ENCODE peak calls at places on chromosomes 6 and 20, in nine cellular contexts. I is left ventricle myocardium inferior; G is endodermal cell; X is fibroblast of lung; K is heart right ventricle; T is spleen; Q is HCT116; D is CD8-positive, alpha-beta T cell; H is neural progenitor cell. Z is an unnamed sample.

GRCh38 chr20:50399917-50400704 is 110.1 kb upstream of the PTPN1 start:
- DNase-seq in X (peak), K (no peak), Q (no peak), T (no peak), I (no peak), H (peak), D (no peak), G (peak), Z (no peak)

GRCh38 chr6:165308926-165309731 is at the start of gene C6orf118:
- DNase-seq in T (no peak), Q (no peak), G (peak), D (no peak), H (peak), X (peak), I (peak), K (peak), Z (peak)

GRCh38 chr20:44461142-44461802 is 14.4 kb upstream of the TTPAL start:
- DNase-seq in I (no peak), G (no peak), H (no peak), T (no peak), D (no peak), K (no peak), Q (no peak), X (no peak), Z (no peak)

GRCh38 chr6:21856844-21857243 is 263.3 kb downstream of the SOX4 start:
- DNase-seq in G (no peak), D (no peak), H (no peak), T (no peak), Q (no peak), X (peak), I (no peak), K (no peak), Z (peak)

GRCh38 chr6:122184260-122184934 is 215.1 kb upstream of the HSF2 start:
- DNase-seq in H (peak), X (peak), D (no peak), K (no peak), I (no peak), G (no peak), Q (peak), T (no peak), Z (peak)

GRCh38 chr20:48131581-48131980 is 346.3 kb upstream of the SULF2 start:
- DNase-seq in Q (no peak), I (no peak), H (no peak), K (no peak), T (no peak), G (no peak), X (no peak), D (no peak), Z (no peak)

GRCh38 chr6:40340196-40340595 is 247.0 kb downstream of the LRFN2 start:
- DNase-seq in K (no peak), H (no peak), I (no peak), X (no peak), Q (no peak), T (no peak), D (no peak), G (no peak), Z (no peak)

GRCh38 chr6:89829591-89830384 is at the start of gene CASP8AP2:
- DNase-seq in I (peak), G (peak), D (peak), Q (peak), X (peak), K (peak), H (peak), T (peak), Z (peak)

GRCh38 chr6:100620085-100620484 is 155.4 kb upstream of the SIM1 start:
- DNase-seq in K (no peak), G (no peak), Q (no peak), X (peak), T (no peak), H (no peak), I (no peak), D (no peak), Z (no peak)

GRCh38 chr6:72524011-72524645 is 97.7 kb upstream of the KCNQ5 start:
- DNase-seq in G (no peak), H (no peak), Q (no peak), K (no peak), D (no peak), I (no peak), X (no peak), T (no peak), Z (peak)

GRCh38 chr20:63534831-63535651 is 2.1 kb downstream of the PTK6 start:
- DNase-seq in G (peak), T (peak), D (no peak), X (no peak), H (no peak), Q (no peak), I (no peak), K (no peak), Z (peak)

GRCh38 chr6:24994812-24995211 is 59.1 kb upstream of the RIPOR2 start:
- DNase-seq in K (no peak), Q (no peak), H (no peak), T (no peak), I (no peak), G (no peak), X (no peak), D (no peak), Z (no peak)

GRCh38 chr6:24930386-24930785 is 5.4 kb downstream of the RIPOR2 start:
- DNase-seq in Q (no peak), X (peak), I (no peak), K (no peak), H (peak), G (no peak), T (no peak), D (no peak), Z (no peak)

GRCh38 chr20:21513881-21514540 is at the start of gene NKX2-2:
- DNase-seq in H (peak), Q (no peak), T (no peak), X (no peak), D (no peak), K (no peak), G (peak), I (no peak), Z (no peak)

GRCh38 chr20:37893566-37894241 is 9.2 kb upstream of the VSTM2L start:
- DNase-seq in Q (no peak), D (no peak), H (no peak), T (no peak), G (no peak), K (no peak), X (no peak), I (no peak), Z (no peak)

GRCh38 chr6:90105766-90106165 is 190.9 kb downstream of the BACH2 start:
- DNase-seq in T (no peak), G (no peak), H (no peak), K (no peak), D (no peak), X (no peak), Q (no peak), I (no peak), Z (no peak)

GRCh38 chr20:42889517-42889916 is 300.2 kb downstream of the PTPRT start:
- DNase-seq in I (no peak), X (no peak), T (no peak), Q (no peak), H (no peak), G (no peak), D (no peak), K (no peak), Z (no peak)

GRCh38 chr6:101011165-101011564 is 130.0 kb upstream of the ASCC3 start:
- DNase-seq in Q (no peak), T (no peak), H (no peak), K (no peak), D (no peak), I (no peak), G (no peak), X (no peak), Z (peak)

GRCh38 chr6:107408714-107409113 is 50.6 kb downstream of the PDSS2 start:
- DNase-seq in K (no peak), Q (no peak), H (no peak), G (no peak), I (no peak), T (no peak), X (no peak), D (no peak), Z (no peak)

GRCh38 chr6:43639984-43640800 is 4.6 kb downstream of the MAD2L1BP start:
- DNase-seq in D (no peak), H (no peak), G (no peak), Q (no peak), I (no peak), T (no peak), X (no peak), K (no peak), Z (no peak)

GRCh38 chr6:54481096-54481495 is 172.9 kb downstream of the TINAG start:
- DNase-seq in T (no peak), Q (no peak), X (no peak), D (no peak), I (no peak), H (no peak), G (no peak), K (no peak), Z (no peak)

GRCh38 chr6:7819641-7820040 is 90.9 kb downstream of the TXNDC5 start:
- DNase-seq in D (no peak), G (no peak), X (no peak), K (no peak), Q (no peak), T (no peak), H (no peak), I (no peak), Z (no peak)

DNA sequence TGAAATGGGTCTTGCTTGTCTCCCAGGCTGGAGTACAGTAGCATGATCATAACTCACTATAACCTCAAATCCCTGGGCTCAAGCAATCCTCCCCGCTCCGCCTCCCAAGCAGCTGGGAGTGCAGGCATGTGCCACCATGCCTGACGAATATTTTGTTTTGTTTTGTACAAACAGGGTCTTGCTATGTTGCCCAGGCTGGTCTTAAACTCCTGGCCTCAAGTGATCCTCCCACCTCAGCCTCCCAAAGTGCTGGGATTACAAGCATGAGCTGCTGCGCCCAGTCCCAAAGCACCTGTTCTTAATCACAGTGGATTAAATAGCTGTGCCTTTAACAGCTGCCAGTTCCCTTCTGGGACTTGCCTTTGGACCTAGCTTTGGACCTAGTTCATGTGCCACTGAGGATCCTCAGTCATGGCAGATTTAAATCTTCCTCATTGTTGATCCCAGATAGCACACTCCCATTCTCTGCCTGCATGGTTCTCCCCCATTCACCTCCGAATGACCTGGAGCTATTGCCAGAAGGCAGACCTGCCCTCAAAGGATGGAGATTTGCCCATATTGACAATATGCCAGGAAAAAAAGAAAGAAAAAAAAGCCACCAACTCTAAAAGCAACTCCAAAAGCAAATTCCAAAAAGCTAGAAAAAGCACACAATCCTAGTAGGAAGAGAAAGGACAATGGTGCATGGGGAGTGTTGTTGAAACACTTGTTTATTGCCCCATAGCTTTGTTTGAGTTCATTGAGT is 10.6 kb downstream of the POFUT1 start:
- DNase-seq in I (no peak), X (no peak), G (no peak), D (no peak), T (no peak), Q (no peak), H (no peak), K (no peak), Z (no peak)
- H3K27ac ChIP-seq in I (no peak), X (no peak), G (no peak), D (no peak), T (no peak), Q (no peak), H (peak), K (no peak), Z (no peak)

GRCh38 chr6:150928882-150929281 is 63.4 kb downstream of the MTHFD1L start:
- DNase-seq in T (no peak), D (no peak), K (no peak), Q (no peak), X (no peak), G (peak), I (no peak), H (peak), Z (no peak)
- H3K27ac ChIP-seq in T (no peak), D (no peak), K (no peak), Q (no peak), X (no peak), G (no peak), I (no peak), H (no peak), Z (no peak)

DNA sequence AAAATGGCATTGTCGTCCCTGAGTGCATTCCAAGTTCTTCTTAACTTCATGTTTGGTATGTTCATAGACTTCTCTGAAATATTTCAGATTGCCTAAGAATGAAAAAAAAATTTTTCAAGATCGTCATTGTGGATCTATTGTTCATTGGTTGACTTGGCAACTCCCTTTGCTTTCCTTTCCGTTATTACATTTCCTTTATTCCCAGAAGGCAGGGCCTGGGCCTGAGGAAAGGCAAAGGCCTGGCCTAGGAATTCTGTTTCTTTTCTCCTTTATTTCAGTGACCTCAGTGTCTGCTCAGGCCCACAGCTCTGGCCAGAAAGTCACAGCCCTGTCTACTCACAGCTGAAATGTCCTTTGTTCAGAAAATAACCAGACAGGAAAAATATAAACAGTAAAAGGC is 401.6 kb upstream of the PLCB4 start:
- DNase-seq in D (no peak), G (no peak), I (peak), H (no peak), T (no peak), Q (no peak), K (no peak), X (no peak), Z (no peak)
- H3K27ac ChIP-seq in D (no peak), G (no peak), I (peak), H (no peak), T (no peak), Q (no peak), K (peak), X (no peak), Z (no peak)

GRCh38 chr20:35731469-35731788 is 10.6 kb downstream of the RBM39 start:
- DNase-seq in T (no peak), X (no peak), Q (no peak), D (no peak), G (no peak), K (no peak), I (no peak), H (no peak), Z (no peak)
- H3K27ac ChIP-seq in T (no peak), X (no peak), Q (no peak), D (no peak), G (no peak), K (no peak), I (no peak), H (no peak), Z (no peak)

GRCh38 chr20:3175270-3175669 is 1.9 kb upstream of the LZTS3 start:
- DNase-seq in H (no peak), G (no peak), Q (no peak), T (no peak), K (no peak), I (no peak), X (no peak), D (no peak), Z (no peak)
- H3K27ac ChIP-seq in H (no peak), G (no peak), Q (no peak), T (no peak), K (no peak), I (peak), X (no peak), D (no peak), Z (no peak)

GRCh38 chr20:62132421-62132820 is 10.1 kb downstream of the LSM14B start:
- DNase-seq in X (no peak), G (no peak), H (no peak), I (no peak), K (no peak), Q (no peak), T (no peak), D (no peak), Z (no peak)

GRCh38 chr20:62134735-62135231 is 8.4 kb downstream of the PSMA7 start:
- DNase-seq in T (no peak), X (peak), D (no peak), G (no peak), K (no peak), Q (no peak), H (no peak), I (no peak), Z (no peak)

GRCh38 chr20:62135573-62136266 is 7.5 kb downstream of the PSMA7 start:
- DNase-seq in I (no peak), T (no peak), Q (no peak), K (no peak), G (no peak), D (no peak), X (no peak), H (no peak), Z (no peak)

GRCh38 chr20:62133051-62133845 is 9.9 kb downstream of the PSMA7 start:
- DNase-seq in G (no peak), X (no peak), H (no peak), K (peak), D (no peak), T (peak), I (peak), Q (no peak), Z (no peak)

GRCh38 chr20:62133864-62134263 is 9.3 kb downstream of the PSMA7 start:
- DNase-seq in X (no peak), H (no peak), T (no peak), G (peak), D (no peak), I (no peak), K (no peak), Q (no peak), Z (no peak)
- H3K27ac ChIP-seq in X (no peak), H (no peak), T (peak), G (no peak), D (no peak), I (peak), K (peak), Q (no peak), Z (peak)

GRCh38 chr6:13574571-13575376 is at the start of gene SIRT5:
- DNase-seq in X (peak), T (peak), D (peak), K (peak), H (peak), I (peak), G (peak), Q (peak), Z (peak)
- H3K27ac ChIP-seq in X (peak), T (peak), D (peak), K (peak), H (peak), I (peak), G (peak), Q (peak), Z (peak)

GRCh38 chr6:140051521-140052455 is 677.3 kb upstream of the CITED2 start:
- DNase-seq in G (no peak), K (no peak), Q (no peak), H (no peak), X (peak), T (no peak), D (no peak), I (no peak), Z (peak)
- H3K27ac ChIP-seq in G (peak), K (peak), Q (no peak), H (no peak), X (peak), T (no peak), D (no peak), I (no peak), Z (no peak)

Z was measured in RWPE1.